ENCODE peak calls at places on chromosomes 12 and 14, in six cellular contexts. One of them, this sample, is unnamed.

GRCh38 chr12:72207756-72208155 is 64.4 kb upstream of the TRHDE start:
- DNase-seq in natural killer cell treated with Interleukin-12 subunit alpha and Interleukin-12 subunit beta and Interleukin-15 and Interleukin-18, amount 100 ng/mL, for 72 hours: no peak
- DNase-seq in GM18507: no peak
- DNase-seq in ACHN: no peak
- DNase-seq in EL: no peak
- DNase-seq in Caco-2: no peak
- DNase-seq in this sample: no peak

GRCh38 chr12:130448044-130448821 is 110.5 kb downstream of the PIWIL1 start:
- DNase-seq in natural killer cell treated with Interleukin-12 subunit alpha and Interleukin-12 subunit beta and Interleukin-15 and Interleukin-18, amount 100 ng/mL, for 72 hours: no peak
- DNase-seq in GM18507: no peak
- DNase-seq in ACHN: no peak
- DNase-seq in EL: no peak
- DNase-seq in Caco-2: no peak
- DNase-seq in this sample: no peak

GRCh38 chr14:68779761-68780323 is 13.0 kb downstream of the ZFP36L1 start:
- DNase-seq in natural killer cell treated with Interleukin-12 subunit alpha and Interleukin-12 subunit beta and Interleukin-15 and Interleukin-18, amount 100 ng/mL, for 72 hours: no peak
- DNase-seq in GM18507: no peak
- DNase-seq in ACHN: peak; percentile 44
- DNase-seq in EL: peak; percentile 95
- DNase-seq in Caco-2: peak; percentile 64
- DNase-seq in this sample: peak; percentile 5

GRCh38 chr12:107318804-107319535 is 225.6 kb upstream of the CRY1 start:
- DNase-seq in natural killer cell treated with Interleukin-12 subunit alpha and Interleukin-12 subunit beta and Interleukin-15 and Interleukin-18, amount 100 ng/mL, for 72 hours: no peak
- DNase-seq in GM18507: no peak
- DNase-seq in ACHN: peak; percentile 46
- DNase-seq in EL: peak; percentile 53
- DNase-seq in Caco-2: no peak
- DNase-seq in this sample: peak; percentile 58

GRCh38 chr14:89660183-89660582 is 243.2 kb upstream of the FOXN3 start:
- DNase-seq in natural killer cell treated with Interleukin-12 subunit alpha and Interleukin-12 subunit beta and Interleukin-15 and Interleukin-18, amount 100 ng/mL, for 72 hours: no peak
- DNase-seq in GM18507: no peak
- DNase-seq in ACHN: no peak
- DNase-seq in EL: peak; percentile 21
- DNase-seq in Caco-2: no peak
- DNase-seq in this sample: no peak

GRCh38 chr12:121390856-121391255 is 9.1 kb upstream of the RNF34 start:
- DNase-seq in natural killer cell treated with Interleukin-12 subunit alpha and Interleukin-12 subunit beta and Interleukin-15 and Interleukin-18, amount 100 ng/mL, for 72 hours: no peak
- DNase-seq in GM18507: no peak
- DNase-seq in ACHN: no peak
- DNase-seq in EL: no peak
- DNase-seq in Caco-2: no peak
- DNase-seq in this sample: no peak

GRCh38 chr12:12521044-12521485 is 41.6 kb downstream of the DUSP16 start:
- DNase-seq in natural killer cell treated with Interleukin-12 subunit alpha and Interleukin-12 subunit beta and Interleukin-15 and Interleukin-18, amount 100 ng/mL, for 72 hours: no peak
- DNase-seq in GM18507: no peak
- DNase-seq in ACHN: no peak
- DNase-seq in EL: no peak
- DNase-seq in Caco-2: no peak
- DNase-seq in this sample: no peak

GRCh38 chr12:56980941-56981530 is 23.6 kb upstream of the RDH16 start:
- DNase-seq in natural killer cell treated with Interleukin-12 subunit alpha and Interleukin-12 subunit beta and Interleukin-15 and Interleukin-18, amount 100 ng/mL, for 72 hours: no peak
- DNase-seq in GM18507: no peak
- DNase-seq in ACHN: no peak
- DNase-seq in EL: no peak
- DNase-seq in Caco-2: no peak
- DNase-seq in this sample: peak; percentile 8

GRCh38 chr12:108649668-108650067 is 16.0 kb upstream of the SELPLG start:
- DNase-seq in natural killer cell treated with Interleukin-12 subunit alpha and Interleukin-12 subunit beta and Interleukin-15 and Interleukin-18, amount 100 ng/mL, for 72 hours: no peak
- DNase-seq in GM18507: no peak
- DNase-seq in ACHN: peak; percentile 94
- DNase-seq in EL: peak; percentile 93
- DNase-seq in Caco-2: no peak
- DNase-seq in this sample: no peak

GRCh38 chr14:45247427-45247826 is 5.6 kb downstream of the MIS18BP1 start:
- DNase-seq in natural killer cell treated with Interleukin-12 subunit alpha and Interleukin-12 subunit beta and Interleukin-15 and Interleukin-18, amount 100 ng/mL, for 72 hours: no peak
- DNase-seq in GM18507: no peak
- DNase-seq in ACHN: no peak
- DNase-seq in EL: peak; percentile 30
- DNase-seq in Caco-2: no peak
- DNase-seq in this sample: no peak

GRCh38 chr12:87157791-87158190 is 871.4 kb downstream of the C12orf50 start:
- DNase-seq in natural killer cell treated with Interleukin-12 subunit alpha and Interleukin-12 subunit beta and Interleukin-15 and Interleukin-18, amount 100 ng/mL, for 72 hours: no peak
- DNase-seq in GM18507: no peak
- DNase-seq in ACHN: peak; percentile 74
- DNase-seq in EL: peak; percentile 66
- DNase-seq in Caco-2: no peak
- DNase-seq in this sample: no peak

GRCh38 chr14:83425138-83425537 is 1891.5 kb upstream of the SEL1L start:
- DNase-seq in natural killer cell treated with Interleukin-12 subunit alpha and Interleukin-12 subunit beta and Interleukin-15 and Interleukin-18, amount 100 ng/mL, for 72 hours: no peak
- DNase-seq in GM18507: no peak
- DNase-seq in ACHN: no peak
- DNase-seq in EL: peak; percentile 86
- DNase-seq in Caco-2: no peak
- DNase-seq in this sample: no peak

GRCh38 chr12:108784270-108784669 is 53.0 kb upstream of the CORO1C start:
- DNase-seq in natural killer cell treated with Interleukin-12 subunit alpha and Interleukin-12 subunit beta and Interleukin-15 and Interleukin-18, amount 100 ng/mL, for 72 hours: peak; percentile 23
- DNase-seq in GM18507: no peak
- DNase-seq in ACHN: no peak
- DNase-seq in EL: no peak
- DNase-seq in Caco-2: no peak
- DNase-seq in this sample: no peak

GRCh38 chr12:132754555-132754954 is 7.1 kb downstream of the ANKLE2 start:
- DNase-seq in natural killer cell treated with Interleukin-12 subunit alpha and Interleukin-12 subunit beta and Interleukin-15 and Interleukin-18, amount 100 ng/mL, for 72 hours: no peak
- DNase-seq in GM18507: no peak
- DNase-seq in ACHN: no peak
- DNase-seq in EL: no peak
- DNase-seq in Caco-2: no peak
- DNase-seq in this sample: peak; percentile 67

GRCh38 chr14:56857206-56857605 is 46.9 kb upstream of the OTX2 start:
- DNase-seq in natural killer cell treated with Interleukin-12 subunit alpha and Interleukin-12 subunit beta and Interleukin-15 and Interleukin-18, amount 100 ng/mL, for 72 hours: no peak
- DNase-seq in GM18507: no peak
- DNase-seq in ACHN: no peak
- DNase-seq in EL: no peak
- DNase-seq in Caco-2: no peak
- DNase-seq in this sample: no peak

GRCh38 chr12:64780531-64781373 is 21.5 kb upstream of the GNS start:
- DNase-seq in natural killer cell treated with Interleukin-12 subunit alpha and Interleukin-12 subunit beta and Interleukin-15 and Interleukin-18, amount 100 ng/mL, for 72 hours: peak; percentile 71
- DNase-seq in GM18507: no peak
- DNase-seq in ACHN: peak; percentile 43
- DNase-seq in EL: no peak
- DNase-seq in Caco-2: peak; percentile 64
- DNase-seq in this sample: peak; percentile 77

GRCh38 chr14:54737132-54737711 is 165.4 kb downstream of the GCH1 start:
- DNase-seq in natural killer cell treated with Interleukin-12 subunit alpha and Interleukin-12 subunit beta and Interleukin-15 and Interleukin-18, amount 100 ng/mL, for 72 hours: no peak
- DNase-seq in GM18507: no peak
- DNase-seq in ACHN: peak; percentile 33
- DNase-seq in EL: peak; percentile 70
- DNase-seq in Caco-2: no peak
- DNase-seq in this sample: no peak

This sample was measured in D341Med.